ENCODE peak calls at places on chromosome 2, in five cellular contexts. J, Q, S, H and L are unnamed samples.

GRCh38 chr2:199309973-199310372 is 147.8 kb downstream of the SATB2 start:
- DNase-seq in J (no peak), H (no peak), Q (peak; percentile 96), S (no peak), L (no peak)

GRCh38 chr2:143529118-143529720 is 400.0 kb downstream of the ARHGAP15 start:
- DNase-seq in S (no peak), H (no peak), J (no peak), Q (no peak), L (no peak)

GRCh38 chr2:201665420-201666158 is 22.3 kb upstream of the TMEM237 start:
- DNase-seq in Q (no peak), S (no peak), H (no peak), J (no peak), L (no peak)

GRCh38 chr2:46329803-46330775 is 32.9 kb downstream of the EPAS1 start:
- DNase-seq in S (peak; percentile 67), H (peak; percentile 91), Q (no peak), J (peak; percentile 67), L (peak; percentile 96)

GRCh38 chr2:160269365-160269764 is 69.3 kb upstream of the ITGB6 start:
- DNase-seq in Q (no peak), S (no peak), H (no peak), J (no peak), L (peak; percentile 34)

GRCh38 chr2:15242936-15243461 is 318.1 kb downstream of the NBAS start:
- DNase-seq in S (no peak), H (no peak), J (no peak), Q (no peak), L (no peak)

GRCh38 chr2:232486558-232487384 is 863 bp downstream of the ECEL1 start:
- DNase-seq in Q (no peak), J (no peak), S (peak; percentile 81), H (no peak), L (no peak)

GRCh38 chr2:165852394-165852793 is 58.3 kb upstream of the GALNT3 start:
- DNase-seq in Q (no peak), H (no peak), J (no peak), S (no peak), L (no peak)

GRCh38 chr2:9380702-9381628 is 42.4 kb downstream of the ITGB1BP1 start:
- DNase-seq in Q (no peak), J (peak; percentile 73), H (peak; percentile 25), S (peak; percentile 75), L (peak; percentile 88)

GRCh38 chr2:85400541-85400940 is 9.6 kb downstream of the CAPG start:
- DNase-seq in S (no peak), Q (no peak), J (no peak), H (no peak), L (no peak)

GRCh38 chr2:189613650-189614420 is 33.2 kb upstream of the SLC40A1 start:
- DNase-seq in S (peak; percentile 76), Q (no peak), H (peak; percentile 51), J (peak; percentile 38), L (peak; percentile 54)

GRCh38 chr2:221606369-221606768 is 34.3 kb upstream of the EPHA4 start:
- DNase-seq in S (no peak), H (no peak), Q (no peak), J (no peak), L (no peak)

GRCh38 chr2:150339951-150340350 is 147.5 kb downstream of the RND3 start:
- DNase-seq in S (no peak), H (no peak), J (peak; percentile 10), Q (no peak), L (peak; percentile 27)

GRCh38 chr2:15385184-15385583 is 175.9 kb downstream of the NBAS start:
- DNase-seq in J (no peak), S (no peak), Q (no peak), H (no peak), L (no peak)

GRCh38 chr2:222878284-222878876 is 17.5 kb downstream of the ACSL3 start:
- DNase-seq in J (no peak), H (no peak), Q (no peak), S (no peak), L (no peak)

GRCh38 chr2:43127208-43127940 is 99.0 kb downstream of the ZFP36L2 start:
- DNase-seq in J (no peak), Q (peak; percentile 82), S (peak; percentile 94), H (no peak), L (no peak)

GRCh38 chr2:43124667-43125057 is 101.7 kb downstream of the ZFP36L2 start:
- DNase-seq in H (no peak), Q (no peak), S (no peak), J (peak; percentile 2), L (no peak)

GRCh38 chr2:43127941-43128561 is 98.4 kb downstream of the ZFP36L2 start:
- DNase-seq in J (no peak), Q (no peak), H (no peak), S (no peak), L (no peak)

GRCh38 chr2:43125090-43125998 is 101.1 kb downstream of the ZFP36L2 start:
- DNase-seq in J (peak; percentile 3), S (no peak), H (no peak), Q (peak; percentile 80), L (no peak)

DNA sequence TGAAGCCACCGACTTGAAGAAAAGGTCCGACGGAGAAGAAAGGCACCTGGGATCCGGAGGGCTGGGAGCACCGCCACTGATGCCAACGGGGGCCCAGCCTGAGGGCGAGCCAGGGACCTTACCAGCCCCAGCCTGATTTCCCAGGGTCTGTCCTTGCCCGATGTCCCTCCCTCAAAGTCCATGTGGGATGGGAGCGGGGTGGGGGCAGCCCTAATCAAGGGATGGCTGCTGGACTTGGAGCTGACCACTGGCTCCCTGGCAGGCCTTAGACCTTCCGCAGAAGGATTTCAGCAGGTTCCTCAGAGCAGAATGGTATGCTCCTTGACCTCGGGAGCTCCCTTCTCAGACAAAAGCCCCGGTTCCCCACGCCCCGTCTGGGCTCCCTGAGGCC is 99.6 kb downstream of the ZFP36L2 start:
- DNase-seq in J (no peak), Q (no peak), S (no peak), H (no peak), L (no peak)
- H3K4me1 ChIP-seq in J (peaks cover 26% of the 10 kb centered on the region), Q (peaks cover 81% of the 10 kb centered on the region), S (peaks cover 20% of the 10 kb centered on the region), H (peaks cover 24% of the 10 kb centered on the region), L (peaks cover 24% of the 10 kb centered on the region)

DNA sequence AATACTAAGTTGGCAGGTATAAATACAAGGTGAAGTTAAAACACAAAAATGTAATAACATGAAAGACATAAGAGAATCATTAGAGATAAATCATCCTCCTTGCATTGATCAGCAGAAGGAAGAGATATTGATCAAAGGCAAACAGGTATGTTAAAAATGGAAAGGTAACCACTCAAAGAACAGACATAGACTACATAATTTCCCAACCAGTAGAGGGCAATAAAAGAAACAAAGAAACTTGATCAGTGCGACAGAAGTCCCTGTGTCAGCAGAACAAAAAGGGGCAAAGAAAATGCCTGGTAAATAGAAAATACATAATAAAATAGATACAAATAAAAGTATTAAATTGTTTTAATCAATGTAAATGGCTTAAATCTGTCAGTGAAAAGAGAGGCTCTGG is 53.6 kb downstream of the FAM228A start:
- DNase-seq in H (no peak), Q (peak; percentile 27), J (no peak), S (no peak), L (no peak)
- TF ChIP-seq CTCF in H (peak; percentile 47), Q (peak; percentile 78), J (peak; percentile 37), S (peak; percentile 42), L (peak; percentile 26)

DNA sequence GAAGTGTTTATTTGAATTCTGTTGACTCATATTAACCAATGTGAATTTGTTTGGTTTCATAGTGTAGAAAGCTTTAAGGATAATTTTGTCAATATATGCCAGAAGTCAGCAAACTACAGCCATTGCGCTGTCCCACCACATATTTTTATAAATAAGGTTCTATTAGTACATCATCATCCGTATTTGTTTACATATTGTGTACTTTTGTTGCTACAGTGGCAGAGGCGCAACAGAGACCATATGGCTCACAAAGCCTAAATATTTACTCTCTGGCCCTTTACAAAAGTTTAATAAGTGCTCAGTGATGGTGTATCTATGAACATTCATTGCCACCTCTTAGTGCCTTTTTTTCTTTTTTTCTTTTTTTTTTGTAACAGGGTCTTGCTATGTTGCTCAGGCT is 6.4 kb downstream of the ERLEC1 start:
- DNase-seq in H (no peak), Q (no peak), S (no peak), J (no peak), L (no peak)
- H3K79me2 ChIP-seq in H (peaks cover 44% of the 10 kb centered on the region), Q (peaks cover 27% of the 10 kb centered on the region), S (peaks cover 57% of the 10 kb centered on the region), J (peaks cover 54% of the 10 kb centered on the region), L (peaks cover 60% of the 10 kb centered on the region)

GRCh38 chr2:230870544-230871360 is 6.0 kb downstream of the ITM2C start:
- DNase-seq in Q (no peak), J (peak; percentile 75), S (peak; percentile 78), H (no peak), L (peak; percentile 11)

GRCh38 chr2:230868151-230868946 is 3.6 kb downstream of the ITM2C start:
- DNase-seq in S (peak; percentile 71), Q (no peak), J (peak; percentile 40), H (no peak), L (no peak)

GRCh38 chr2:230869691-230870543 is 5.2 kb downstream of the ITM2C start:
- DNase-seq in S (peak; percentile 65), J (peak; percentile 48), Q (no peak), H (no peak), L (no peak)

GRCh38 chr2:230866704-230867561 is 2.2 kb downstream of the ITM2C start:
- DNase-seq in J (no peak), H (no peak), Q (peak; percentile 53), S (peak; percentile 88), L (no peak)

GRCh38 chr2:230868947-230869690 is 4.4 kb downstream of the ITM2C start:
- DNase-seq in H (no peak), J (no peak), S (peak; percentile 62), Q (no peak), L (no peak)
- H3K4me1 ChIP-seq in H (no peaks in the 10 kb centered on the region), J (peaks cover 66% of the 10 kb centered on the region), S (peaks cover 6% of the 10 kb centered on the region), Q (peaks cover 18% of the 10 kb centered on the region), L (peaks cover 33% of the 10 kb centered on the region)

GRCh38 chr2:66433695-66433944 is 1.3 kb upstream of the MEIS1 start:
- DNase-seq in Q (no peak), H (no peak), S (no peak), J (no peak), L (no peak)
- TF ChIP-seq CTCF in Q (no peak), H (no peak), S (no peak), J (no peak), L (no peak)

GRCh38 chr2:168210898-168211570 is 36.4 kb downstream of the STK39 start:
- DNase-seq in J (peak; percentile 58), Q (no peak), H (peak; percentile 95), S (no peak), L (peak; percentile 97)
- H3K79me2 ChIP-seq in J (peaks cover 77% of the 10 kb centered on the region), Q (no peaks in the 10 kb centered on the region), H (peaks cover 72% of the 10 kb centered on the region), S (peaks cover 67% of the 10 kb centered on the region), L (peaks cover 62% of the 10 kb centered on the region)

DNA sequence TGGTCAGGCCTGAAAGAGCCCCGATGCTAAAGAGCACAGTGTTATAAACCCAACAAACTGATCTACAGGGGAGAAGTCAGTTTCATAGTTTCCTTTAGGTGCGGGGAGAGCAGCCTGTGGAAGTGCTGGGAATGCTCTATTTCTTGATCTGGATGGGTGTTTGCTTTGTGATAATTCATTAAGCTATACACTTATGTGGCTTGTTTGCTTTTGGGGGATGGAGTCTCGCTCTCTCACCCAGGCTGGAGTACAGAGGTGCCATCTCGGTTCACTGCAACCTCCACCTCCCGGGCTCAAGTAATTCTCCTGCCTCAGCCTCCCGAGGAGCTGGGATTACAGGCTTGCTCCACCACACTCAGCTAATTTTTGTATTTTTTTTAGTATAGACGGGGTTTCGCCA is 30.1 kb upstream of the CEP68 start:
- DNase-seq in S (no peak), Q (no peak), H (no peak), J (no peak), L (no peak)
- H3K4me1 ChIP-seq in S (peaks cover 20% of the 10 kb centered on the region), Q (peaks cover 59% of the 10 kb centered on the region), H (peaks cover 13% of the 10 kb centered on the region), J (peaks cover 10% of the 10 kb centered on the region), L (peaks cover 10% of the 10 kb centered on the region)

GRCh38 chr2:74333175-74333574 is 10.0 kb downstream of the SLC4A5 start:
- DNase-seq in J (peak; percentile 10), S (no peak), Q (peak; percentile 36), H (peak; percentile 38), L (no peak)
- TF ChIP-seq CTCF in J (peak; percentile 35), S (peak; percentile 72), Q (peak; percentile 71), H (peak; percentile 64), L (peak; percentile 32)